ENCODE peak calls at places on chromosomes 6 and 20, in ten cellular contexts. J, R, W, F, I, E, A, B, C and X are unnamed samples.

GRCh38 chr6:134564705-134565104 is 246.8 kb upstream of the SGK1 start:
- DNase-seq in J (no peak), R (no peak), W (no peak), F (no peak), I (no peak), E (no peak), A (no peak), B (no peak), C (no peak), X (no peak)

GRCh38 chr6:15752820-15753219 is 90.0 kb upstream of the DTNBP1 start:
- DNase-seq in J (peak; percentile 15), R (no peak), W (no peak), F (peak; percentile 35), I (no peak), E (no peak), A (no peak), B (no peak), C (no peak), X (no peak)

GRCh38 chr20:34473262-34473883 is 42.8 kb upstream of the DYNLRB1 start:
- DNase-seq in J (peak; percentile 86), R (peak; percentile 66), W (no peak), F (peak; percentile 68), I (peak; percentile 42), E (peak; percentile 38), A (no peak), B (peak; percentile 48), C (peak; percentile 45), X (no peak)

GRCh38 chr6:23137596-23137995 is 568.2 kb downstream of the HDGFL1 start:
- DNase-seq in J (peak; percentile 2), R (peak; percentile 49), W (no peak), F (no peak), I (no peak), E (no peak), A (no peak), B (no peak), C (no peak), X (no peak)

GRCh38 chr20:47262365-47263013 is 94.0 kb downstream of the ZMYND8 start:
- DNase-seq in J (no peak), R (no peak), W (no peak), F (no peak), I (no peak), E (no peak), A (no peak), B (no peak), C (no peak), X (no peak)

GRCh38 chr6:40860443-40860842 is 178.6 kb downstream of the UNC5CL start:
- DNase-seq in J (no peak), R (no peak), W (no peak), F (no peak), I (no peak), E (no peak), A (no peak), B (no peak), C (no peak), X (no peak)

GRCh38 chr6:36129889-36130671 is at the start of gene MAPK13:
- DNase-seq in J (peak; percentile 73), R (peak; percentile 40), W (peak; percentile 66), F (peak; percentile 48), I (no peak), E (no peak), A (peak; percentile 86), B (peak; percentile 63), C (peak; percentile 74), X (no peak)

GRCh38 chr6:1135726-1136414 is 176.0 kb upstream of the FOXQ1 start:
- DNase-seq in J (peak; percentile 66), R (no peak), W (no peak), F (no peak), I (no peak), E (no peak), A (no peak), B (no peak), C (no peak), X (no peak)

GRCh38 chr20:25984933-25985332 is 288.3 kb upstream of the ZNF337 start:
- DNase-seq in J (peak; percentile 69), R (peak; percentile 49), W (no peak), F (no peak), I (peak; percentile 77), E (peak; percentile 58), A (peak; percentile 65), B (peak; percentile 39), C (peak; percentile 26), X (no peak)

GRCh38 chr6:159760602-159761057 is 1.2 kb upstream of the ACAT2 start:
- DNase-seq in J (peak; percentile 53), R (peak; percentile 64), W (no peak), F (peak; percentile 85), I (no peak), E (no peak), A (no peak), B (no peak), C (no peak), X (peak; percentile 41)

GRCh38 chr6:155543141-155543870 is 87.7 kb upstream of the NOX3 start:
- DNase-seq in J (no peak), R (no peak), W (no peak), F (no peak), I (no peak), E (no peak), A (no peak), B (no peak), C (no peak), X (no peak)

GRCh38 chr20:60123652-60124051 is 165.4 kb downstream of the CDH26 start:
- DNase-seq in J (no peak), R (no peak), W (no peak), F (no peak), I (no peak), E (no peak), A (no peak), B (no peak), C (no peak), X (no peak)

DNA sequence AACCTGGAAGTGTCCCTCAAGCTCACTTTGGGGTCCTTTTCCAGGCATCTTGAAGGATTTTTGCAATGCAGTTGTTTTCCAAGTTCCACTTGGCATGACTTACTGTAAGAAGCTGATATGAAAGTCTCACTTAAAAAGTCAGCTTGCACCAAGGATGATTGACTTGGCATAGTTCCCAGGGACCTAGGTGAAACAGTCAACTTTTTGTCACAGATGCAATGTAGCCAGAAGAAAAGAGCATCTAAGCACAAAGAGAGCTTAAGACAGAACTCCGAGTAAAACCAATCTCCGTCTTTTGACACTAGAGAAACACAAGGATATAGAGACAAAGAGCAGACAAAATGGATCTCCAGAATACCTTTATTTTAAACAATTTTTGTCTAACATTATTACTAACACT is 2.6 kb upstream of the ZSCAN12 start:
- DNase-seq in J (no peak), R (no peak), W (no peak), F (no peak), I (no peak), E (no peak), A (no peak), B (no peak), C (no peak), X (no peak)
- H3K4me1 ChIP-seq in J (peaks cover 3% of the 10 kb centered on the region), R (peaks cover 4% of the 10 kb centered on the region), W (no peaks in the 10 kb centered on the region), F (peaks cover 16% of the 10 kb centered on the region), I (no peaks in the 10 kb centered on the region), E (peaks cover 32% of the 10 kb centered on the region), A (no peaks in the 10 kb centered on the region), B (no peaks in the 10 kb centered on the region), C (peaks cover 8% of the 10 kb centered on the region), X (no peaks in the 10 kb centered on the region)

GRCh38 chr6:44053760-44054556 is 73.3 kb downstream of the MRPL14 start:
- DNase-seq in J (peak; percentile 86), R (peak; percentile 87), W (no peak), F (no peak), I (peak; percentile 46), E (no peak), A (no peak), B (no peak), C (no peak), X (no peak)
- H3K4me1 ChIP-seq in J (peaks cover 87% of the 10 kb centered on the region), R (peaks cover 70% of the 10 kb centered on the region), W (peaks cover 55% of the 10 kb centered on the region), F (peaks cover 13% of the 10 kb centered on the region), I (peaks cover 25% of the 10 kb centered on the region), E (peaks cover 73% of the 10 kb centered on the region), A (peaks cover 22% of the 10 kb centered on the region), B (peaks cover 8% of the 10 kb centered on the region), C (peaks cover 24% of the 10 kb centered on the region), X (no peaks in the 10 kb centered on the region)

DNA sequence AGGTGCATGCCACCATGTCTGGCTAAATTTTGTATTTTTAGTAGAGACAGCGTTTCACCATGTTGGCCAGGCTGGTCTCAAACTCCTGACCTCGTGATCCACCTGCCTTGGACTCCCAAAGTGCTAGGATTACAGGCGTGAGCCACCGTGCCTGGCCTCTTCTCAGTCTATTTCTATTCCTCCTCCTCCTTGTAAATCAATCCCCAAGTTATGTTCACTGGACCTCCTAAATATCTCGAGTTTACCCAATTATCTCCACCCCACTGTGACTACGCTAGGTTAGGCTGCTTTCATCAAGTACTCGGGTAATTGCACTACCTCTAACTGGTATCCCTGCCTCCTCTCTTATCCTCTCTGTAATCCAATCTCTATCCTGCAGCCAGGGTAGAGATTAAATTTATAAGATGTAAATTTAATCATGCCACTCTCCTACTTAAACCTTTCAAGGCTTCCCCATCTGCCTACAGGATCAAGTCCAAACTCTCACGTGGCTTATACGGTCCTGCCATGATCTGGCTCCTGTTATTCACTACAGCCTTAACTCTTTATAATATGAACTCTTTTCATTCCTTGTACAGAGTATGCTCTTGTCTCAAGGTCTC is 837 bp upstream of the MAD2L1BP start:
- DNase-seq in J (no peak), R (no peak), W (no peak), F (no peak), I (no peak), E (no peak), A (no peak), B (no peak), C (no peak), X (no peak)
- H3K4me1 ChIP-seq in J (peaks cover 16% of the 10 kb centered on the region), R (peaks cover 9% of the 10 kb centered on the region), W (peaks cover 46% of the 10 kb centered on the region), F (peaks cover 21% of the 10 kb centered on the region), I (peaks cover 6% of the 10 kb centered on the region), E (peaks cover 61% of the 10 kb centered on the region), A (no peaks in the 10 kb centered on the region), B (peaks cover 15% of the 10 kb centered on the region), C (peaks cover 38% of the 10 kb centered on the region), X (peaks cover 11% of the 10 kb centered on the region)

DNA sequence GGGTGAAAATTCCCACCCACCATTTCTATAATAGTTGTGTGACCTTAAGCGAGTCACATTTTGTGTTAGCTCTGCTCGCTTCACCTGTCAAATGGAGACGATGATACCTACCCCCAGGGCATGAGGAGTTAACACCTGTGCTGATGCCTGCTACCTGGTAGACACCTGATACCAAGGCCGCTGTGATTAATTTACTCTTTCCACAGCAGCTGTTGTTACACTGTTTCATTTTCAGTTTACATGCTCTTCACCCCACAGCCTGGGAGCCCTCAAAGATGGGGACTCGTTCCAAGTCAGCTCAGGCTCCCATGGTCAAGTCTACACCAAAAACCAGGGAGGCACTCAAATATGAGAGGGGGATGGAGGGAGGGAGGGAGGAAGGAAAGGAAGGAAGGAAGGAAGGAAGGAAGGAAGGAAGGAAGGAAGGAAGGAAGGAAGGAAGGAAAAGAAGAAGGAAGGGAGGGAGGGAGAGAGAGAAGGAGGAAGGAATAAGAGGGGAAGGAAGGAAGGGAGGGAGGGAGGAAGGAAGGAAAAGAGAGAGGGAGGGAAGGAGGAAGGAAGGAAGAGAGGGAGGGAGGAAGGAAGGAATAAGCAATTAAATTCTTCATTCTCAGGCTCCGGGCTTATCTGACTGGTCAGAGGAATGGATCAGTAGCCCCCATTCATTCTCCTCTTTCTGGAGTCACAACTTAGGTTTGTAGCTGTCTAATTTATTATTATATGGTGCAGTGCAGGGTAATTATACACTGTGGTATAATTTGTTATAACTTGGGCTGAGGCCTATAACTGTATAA is 40.9 kb downstream of the PDYN start:
- DNase-seq in J (no peak), R (no peak), W (no peak), F (no peak), I (no peak), E (no peak), A (no peak), B (no peak), C (no peak), X (no peak)
- H3K4me1 ChIP-seq in J (no peaks in the 10 kb centered on the region), R (no peaks in the 10 kb centered on the region), W (no peaks in the 10 kb centered on the region), F (peaks cover 39% of the 10 kb centered on the region), I (no peaks in the 10 kb centered on the region), E (peaks cover 4% of the 10 kb centered on the region), A (no peaks in the 10 kb centered on the region), B (no peaks in the 10 kb centered on the region), C (no peaks in the 10 kb centered on the region), X (no peaks in the 10 kb centered on the region)

GRCh38 chr20:36860339-36860738 is 15.6 kb upstream of the TLDC2 start:
- DNase-seq in J (no peak), R (peak; percentile 40), W (no peak), F (no peak), I (no peak), E (no peak), A (no peak), B (no peak), C (no peak), X (no peak)
- H3K4me1 ChIP-seq in J (peaks cover 36% of the 10 kb centered on the region), R (peaks cover 48% of the 10 kb centered on the region), W (peaks cover 71% of the 10 kb centered on the region), F (peaks cover 13% of the 10 kb centered on the region), I (peaks cover 26% of the 10 kb centered on the region), E (peaks cover 85% of the 10 kb centered on the region), A (no peaks in the 10 kb centered on the region), B (peaks cover 16% of the 10 kb centered on the region), C (peaks cover 43% of the 10 kb centered on the region), X (peaks cover 18% of the 10 kb centered on the region)